ENCODE peak calls at places on chromosomes 13 and 19, in seven cellular contexts. Z is gastrocnemius medialis, N is psoas muscle, Y is uterus, U is fibroblast of lung, C is lower lobe of right lung, L is left ventricle myocardium inferior. E is an unnamed sample.

GRCh38 chr19:50857366-50857765 is 2.7 kb downstream of the KLK3 start:
- DNase-seq in L (no peak), Z (no peak), Y (no peak), C (no peak), U (no peak), N (no peak), E (no peak)

GRCh38 chr13:95261956-95262355 is 39.3 kb downstream of the ABCC4 start:
- DNase-seq in U (no peak), C (no peak), Z (no peak), L (no peak), N (no peak), Y (no peak), E (no peak)

GRCh38 chr19:11382898-11383705 is 1.0 kb downstream of the EPOR start:
- DNase-seq in Y (no peak), Z (no peak), N (peak), U (no peak), C (peak), L (peak), E (no peak)

GRCh38 chr13:46373623-46374022 is 13.4 kb downstream of the RUBCNL start:
- DNase-seq in U (no peak), C (no peak), L (no peak), Z (no peak), Y (no peak), N (no peak), E (no peak)

GRCh38 chr13:22073718-22074117 is 402.8 kb downstream of the FGF9 start:
- DNase-seq in L (no peak), C (no peak), N (no peak), U (no peak), Z (no peak), Y (no peak), E (peak)

GRCh38 chr19:27833031-27833430 is 1379.9 kb downstream of the UQCRFS1 start:
- DNase-seq in N (no peak), Y (no peak), Z (no peak), U (no peak), C (no peak), L (no peak), E (no peak)

GRCh38 chr19:3243851-3244700 is 19.6 kb downstream of the CELF5 start:
- DNase-seq in C (no peak), Z (no peak), Y (no peak), U (peak), N (no peak), L (no peak), E (no peak)

GRCh38 chr19:2433854-2434253 is 6.5 kb upstream of the TIMM13 start:
- DNase-seq in N (no peak), U (no peak), L (no peak), C (no peak), Y (no peak), Z (no peak), E (no peak)

GRCh38 chr13:110409581-110409992 is 102.5 kb downstream of the COL4A2 start:
- DNase-seq in Z (no peak), N (no peak), U (peak), Y (no peak), L (no peak), C (no peak), E (no peak)

GRCh38 chr19:16366056-16366432 is 41.4 kb downstream of the KLF2 start:
- DNase-seq in C (peak), Z (no peak), U (no peak), N (peak), Y (no peak), L (no peak), E (no peak)

GRCh38 chr13:112942689-112943308 is 26.2 kb upstream of the MCF2L start:
- DNase-seq in C (peak), Z (peak), N (peak), L (peak), U (peak), Y (peak), E (peak)

GRCh38 chr13:73556902-73557301 is 498.1 kb downstream of the KLF5 start:
- DNase-seq in U (no peak), C (no peak), Z (no peak), L (no peak), N (no peak), Y (no peak), E (no peak)

GRCh38 chr19:16227837-16228636 is 30.3 kb downstream of the AP1M1 start:
- DNase-seq in Z (no peak), U (no peak), L (no peak), Y (no peak), N (peak), C (no peak), E (no peak)

GRCh38 chr13:20891768-20892167 is 10.8 kb downstream of the XPO4 start:
- DNase-seq in N (no peak), U (no peak), Z (no peak), L (no peak), C (no peak), Y (no peak), E (no peak)

GRCh38 chr13:112105244-112105681 is 38.3 kb downstream of the SOX1 start:
- DNase-seq in C (no peak), N (no peak), U (no peak), L (no peak), Z (no peak), Y (no peak), E (no peak)

GRCh38 chr19:18176367-18177310 is 3.0 kb downstream of the IFI30 start:
- DNase-seq in Z (no peak), L (no peak), U (no peak), C (no peak), Y (no peak), N (no peak), E (no peak)

GRCh38 chr13:77784531-77784930 is 87.0 kb downstream of the SLAIN1 start:
- DNase-seq in L (no peak), N (no peak), C (no peak), U (no peak), Y (no peak), Z (no peak), E (no peak)

GRCh38 chr19:55156202-55157063 is 1.1 kb downstream of the TNNI3 start:
- DNase-seq in L (peak), C (no peak), N (peak), Z (no peak), Y (no peak), U (peak), E (no peak)

GRCh38 chr13:108700421-108701170 is 71.2 kb downstream of the MYO16 start:
- DNase-seq in L (no peak), U (peak), Y (no peak), C (no peak), N (no peak), Z (no peak), E (no peak)

GRCh38 chr13:54750521-54750920 is 1721.9 kb downstream of the OLFM4 start:
- DNase-seq in C (no peak), Y (no peak), N (no peak), L (no peak), Z (no peak), U (no peak), E (no peak)

GRCh38 chr13:40790232-40790631 is 821 bp downstream of the SLC25A15 start:
- DNase-seq in L (no peak), Z (no peak), C (no peak), Y (no peak), U (no peak), N (no peak), E (no peak)

GRCh38 chr19:9140159-9140874 is at the start of gene ZNF317:
- DNase-seq in Y (peak), U (peak), Z (peak), C (peak), L (peak), N (peak), E (peak)

GRCh38 chr13:75454497-75454896 is 27.5 kb downstream of the TBC1D4 start:
- DNase-seq in C (no peak), N (no peak), U (no peak), Y (no peak), L (no peak), Z (no peak), E (no peak)

GRCh38 chr13:73835138-73835721 is 299.0 kb downstream of the KLF12 start:
- DNase-seq in C (no peak), N (no peak), U (peak), Z (no peak), Y (no peak), L (no peak), E (no peak)

GRCh38 chr13:108268713-108269112 is 805 bp upstream of the TNFSF13B start:
- DNase-seq in N (no peak), Z (no peak), U (no peak), Y (no peak), L (no peak), C (no peak), E (no peak)

GRCh38 chr19:44738603-44739585 is 9.6 kb upstream of the BCL3 start:
- DNase-seq in Z (no peak), Y (no peak), L (no peak), U (no peak), C (no peak), N (no peak), E (no peak)

GRCh38 chr19:40237791-40238190 is 11.3 kb upstream of the CCNP start:
- DNase-seq in L (no peak), Y (no peak), N (no peak), Z (no peak), U (no peak), C (peak), E (no peak)

GRCh38 chr13:52695856-52696255 is 43.2 kb downstream of the SUGT1 start:
- DNase-seq in L (no peak), C (no peak), N (no peak), U (peak), Z (no peak), Y (no peak), E (no peak)

GRCh38 chr19:54063350-54064078 is at the start of gene VSTM1:
- DNase-seq in N (no peak), C (no peak), U (no peak), L (no peak), Y (no peak), Z (no peak), E (no peak)

GRCh38 chr13:110965038-110965754 is 50.3 kb upstream of the ANKRD10 start:
- DNase-seq in N (no peak), Y (no peak), U (peak), C (no peak), L (no peak), Z (no peak), E (peak)

GRCh38 chr19:58586131-58586765 is 13.1 kb upstream of the MZF1 start:
- DNase-seq in N (no peak), U (no peak), L (no peak), Z (no peak), C (no peak), Y (no peak), E (no peak)

GRCh38 chr13:113122571-113123225 is at the start of gene F10:
- DNase-seq in N (peak), L (peak), Y (peak), U (peak), Z (peak), C (peak), E (no peak)

GRCh38 chr19:37251308-37252229 is 33.6 kb downstream of the ZNF383 start:
- DNase-seq in Z (peak), U (peak), Y (peak), C (peak), N (peak), L (peak), E (peak)

GRCh38 chr19:42170715-42171114 is 38.5 kb upstream of the POU2F2 start:
- DNase-seq in L (no peak), N (no peak), Y (no peak), C (no peak), Z (no peak), U (no peak), E (no peak)

GRCh38 chr19:4636151-4636717 is 3.1 kb upstream of the TNFAIP8L1 start:
- DNase-seq in Z (no peak), U (peak), C (peak), N (peak), Y (peak), L (peak), E (no peak)

DNA sequence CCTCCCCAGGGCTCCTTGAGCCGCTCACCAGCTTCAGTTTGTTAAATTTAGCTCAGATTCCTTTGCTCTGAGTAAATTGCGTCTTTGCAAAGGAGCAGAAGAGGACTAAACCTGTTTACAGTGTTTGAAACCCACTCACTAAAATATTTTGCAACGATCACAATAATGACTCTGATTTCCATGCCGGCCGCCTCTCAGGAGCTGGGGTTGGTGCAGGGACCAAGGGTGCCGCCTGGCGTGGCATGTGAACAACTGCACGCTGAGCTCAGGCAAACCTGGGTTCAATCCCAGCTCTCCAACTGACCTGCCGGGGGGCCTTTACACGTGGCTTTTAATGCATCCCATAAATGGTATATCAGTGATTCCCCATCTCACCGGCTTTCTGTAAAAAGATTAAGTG is 68.7 kb upstream of the CACNA1A start:
- DNase-seq in L (no peak), Y (no peak), Z (no peak), U (no peak), N (no peak), C (no peak), E (no peak)
- TF ChIP-seq CTCF in L (peak), Y (no peak), Z (no peak), U (peak), N (no peak), C (no peak), E (peak)

GRCh38 chr13:102017248-102017647 is 384.6 kb downstream of the FGF14 start:
- DNase-seq in U (no peak), Y (no peak), L (no peak), N (no peak), C (no peak), Z (no peak), E (no peak)

GRCh38 chr13:102011539-102011938 is 390.3 kb downstream of the FGF14 start:
- DNase-seq in U (no peak), N (no peak), C (no peak), L (no peak), Z (no peak), Y (no peak), E (no peak)

GRCh38 chr13:102012299-102013293 is 389.3 kb downstream of the FGF14 start:
- DNase-seq in U (no peak), L (peak), Z (peak), Y (no peak), C (no peak), N (peak), E (no peak)
- H3K4me3 ChIP-seq in U (no peak), L (peak), Z (no peak), Y (no peak), C (no peak), N (peak), E (no peak)

GRCh38 chr13:49516467-49516866 is 20.7 kb downstream of the PHF11 start:
- DNase-seq in N (no peak), Z (no peak), C (no peak), L (no peak), Y (no peak), U (no peak), E (no peak)

GRCh38 chr13:49521216-49521615 is 25.5 kb downstream of the PHF11 start:
- DNase-seq in U (no peak), N (no peak), Z (no peak), C (no peak), Y (no peak), L (no peak), E (no peak)

GRCh38 chr13:49512578-49512977 is 16.8 kb downstream of the PHF11 start:
- DNase-seq in Y (no peak), U (no peak), C (no peak), Z (no peak), N (no peak), L (no peak), E (no peak)

GRCh38 chr13:49517461-49517860 is 21.7 kb downstream of the PHF11 start:
- DNase-seq in N (no peak), C (no peak), U (peak), Y (no peak), Z (no peak), L (no peak), E (no peak)
- TF ChIP-seq CTCF in N (no peak), C (peak), U (peak), Y (no peak), Z (no peak), L (peak), E (peak)

DNA sequence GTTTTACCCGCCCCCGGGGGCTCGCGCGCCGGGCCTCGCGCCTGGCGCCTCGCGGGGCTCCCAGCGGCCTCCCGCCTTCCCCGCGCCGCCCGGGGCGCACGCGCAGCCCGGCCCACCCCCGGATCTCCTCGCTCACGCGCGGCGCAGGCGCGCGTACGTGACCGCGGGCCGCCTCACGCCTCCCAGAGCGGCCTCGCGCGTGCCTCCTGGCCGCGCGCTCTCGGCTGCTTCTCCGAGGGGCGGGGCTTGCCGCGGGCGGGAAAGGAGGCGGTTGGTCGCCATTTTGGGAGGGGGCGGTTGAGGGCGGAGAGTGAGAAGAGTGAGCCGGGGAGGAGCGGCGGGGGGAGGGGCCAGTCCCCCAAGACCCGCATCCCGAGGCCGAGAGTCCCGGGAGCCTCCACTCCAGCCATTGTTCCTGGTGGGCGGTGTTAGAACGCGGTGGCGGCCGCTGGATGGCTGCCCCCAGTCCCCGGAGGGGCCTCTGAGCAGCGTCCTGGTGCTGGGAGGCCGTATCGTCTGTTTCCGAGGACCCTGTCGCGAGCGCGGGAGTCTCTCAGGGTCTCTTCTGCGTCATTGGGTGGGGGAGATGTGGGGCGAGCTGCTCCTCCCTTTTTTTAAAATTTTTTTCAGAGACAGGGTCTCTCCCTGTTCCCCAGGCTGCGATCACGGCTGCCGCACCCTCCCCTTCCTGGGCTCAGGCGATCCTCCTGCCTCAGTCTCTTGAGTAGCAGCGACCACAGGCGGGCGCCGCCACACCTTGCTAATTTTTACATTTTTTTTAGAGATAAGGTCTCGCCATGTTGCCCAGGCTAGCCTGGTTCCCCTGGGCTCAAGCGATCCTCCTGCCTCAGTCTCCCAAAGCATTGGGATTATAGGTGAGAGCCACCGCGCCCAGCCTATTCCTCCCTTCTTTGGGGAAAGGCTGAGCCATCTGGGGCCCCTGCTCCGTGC is at the start of gene ZNF541:
- DNase-seq in N (peak), L (peak), C (peak), U (peak), Y (peak), Z (peak), E (no peak)
- H3K4me3 ChIP-seq in N (peak), L (peak), C (peak), U (peak), Y (no peak), Z (peak), E (no peak)

GRCh38 chr13:43895940-43896339 is 16.2 kb downstream of the LACC1 start:
- DNase-seq in Y (no peak), L (no peak), Z (no peak), C (no peak), N (no peak), U (peak), E (no peak)

GRCh38 chr13:43894438-43894837 is 14.7 kb downstream of the LACC1 start:
- DNase-seq in L (no peak), U (peak), Z (no peak), N (no peak), Y (no peak), C (no peak), E (no peak)
- TF ChIP-seq CTCF in L (peak), U (peak), Z (no peak), N (no peak), Y (no peak), C (peak), E (no peak)

GRCh38 chr19:30227661-30228112 is 144.5 kb upstream of the ZNF536 start:
- DNase-seq in U (peak), C (peak), Z (no peak), L (peak), Y (peak), N (peak), E (no peak)

GRCh38 chr19:30225615-30226463 is 146.3 kb upstream of the ZNF536 start:
- DNase-seq in U (no peak), C (no peak), N (no peak), Y (no peak), L (no peak), Z (no peak), E (no peak)

GRCh38 chr19:30227071-30227621 is 145.0 kb upstream of the ZNF536 start:
- DNase-seq in N (no peak), C (no peak), L (no peak), Z (no peak), Y (no peak), U (no peak), E (no peak)

GRCh38 chr19:30224689-30225606 is 147.2 kb upstream of the ZNF536 start:
- DNase-seq in Z (no peak), Y (no peak), N (no peak), L (no peak), C (no peak), U (peak), E (no peak)

DNA sequence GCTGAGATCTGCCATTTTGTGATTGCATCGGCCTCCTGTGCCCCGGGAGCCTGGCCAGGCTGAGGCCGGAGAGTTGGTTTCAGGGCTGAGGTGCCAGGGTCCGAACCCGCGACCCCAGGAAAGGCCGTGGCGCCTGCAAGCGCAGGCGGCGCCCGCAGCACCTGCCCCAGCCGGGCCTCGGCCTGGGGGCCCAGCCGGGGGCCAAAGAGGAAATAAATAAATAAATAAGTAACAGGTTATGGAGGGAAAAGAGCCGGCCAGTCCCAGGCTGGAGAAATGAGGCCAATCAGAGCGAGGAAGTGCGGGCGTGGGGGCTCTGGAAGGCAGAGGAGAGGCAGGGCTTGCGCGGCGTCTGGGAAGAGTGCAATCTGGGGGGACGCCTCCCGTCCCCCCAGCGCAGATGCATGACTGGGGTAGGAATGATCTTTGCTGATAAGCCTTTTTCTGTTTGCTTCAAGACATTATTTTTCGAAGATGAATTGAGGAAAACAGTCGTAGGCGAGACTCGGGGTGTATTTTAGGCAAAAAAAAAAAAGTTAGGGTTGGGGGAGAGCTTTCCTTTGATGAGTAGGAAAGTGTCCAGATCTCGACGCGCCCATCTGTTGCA is 145.6 kb upstream of the ZNF536 start:
- DNase-seq in C (no peak), U (no peak), N (no peak), Z (no peak), L (no peak), Y (no peak), E (no peak)
- H3K4me3 ChIP-seq in C (peak), U (peak), N (peak), Z (peak), L (peak), Y (peak), E (peak)

GRCh38 chr19:22976248-22976647 is 26.7 kb downstream of the ZNF728 start:
- DNase-seq in C (no peak), Z (no peak), U (no peak), N (no peak), L (no peak), Y (no peak), E (no peak)
- TF ChIP-seq CTCF in C (no peak), Z (no peak), U (no peak), N (no peak), L (no peak), Y (no peak), E (no peak)